ENCODE peak calls at places on chromosomes 4 and X, in five cellular contexts. S is tibial nerve, D is osteocyte, Y is BJ, Z is neural progenitor cell. P is an unnamed sample.

GRCh38 chr4:78622253-78622979 is 70.8 kb downstream of the ANXA3 start:
- DNase-seq in S (no peak), D (no peak), Y (no peak), Z (no peak), P (no peak)

GRCh38 chrX:119041175-119041574 is 31.6 kb upstream of the CT47C1 start:
- DNase-seq in S (peak; percentile 13), D (no peak), Y (peak; percentile 24), Z (no peak), P (no peak)

GRCh38 chrX:45003080-45003479 is 130.1 kb downstream of the KDM6A start:
- DNase-seq in S (no peak), D (no peak), Y (no peak), Z (no peak), P (no peak)

GRCh38 chrX:115900425-115900824 is 270.1 kb upstream of the AGTR2 start:
- DNase-seq in S (no peak), D (peak; percentile 57), Y (no peak), Z (no peak), P (no peak)

GRCh38 chrX:32933548-32933947 is 277.8 kb downstream of the DMD start:
- DNase-seq in S (no peak), D (no peak), Y (no peak), Z (no peak), P (no peak)

GRCh38 chrX:111129949-111130348 is 34.0 kb downstream of the PAK3 start:
- DNase-seq in S (no peak), D (no peak), Y (no peak), Z (no peak), P (peak; percentile 2)

GRCh38 chr4:122914292-122914904 is 8.0 kb downstream of the NUDT6 start:
- DNase-seq in S (no peak), D (no peak), Y (no peak), Z (no peak), P (no peak)

GRCh38 chr4:3756343-3757059 is 9.7 kb upstream of the ADRA2C start:
- DNase-seq in S (no peak), D (no peak), Y (no peak), Z (no peak), P (no peak)

GRCh38 chr4:173505924-173506779 is 23.9 kb downstream of the HAND2 start:
- DNase-seq in S (no peak), D (peak; percentile 80), Y (no peak), Z (peak; percentile 81), P (peak; percentile 74)

GRCh38 chrX:134484039-134484438 is 24.1 kb downstream of the HPRT1 start:
- DNase-seq in S (no peak), D (no peak), Y (peak; percentile 26), Z (peak; percentile 26), P (no peak)

GRCh38 chrX:129932792-129933321 is 26.9 kb downstream of the UTP14A start:
- DNase-seq in S (no peak), D (no peak), Y (no peak), Z (peak; percentile 62), P (no peak)

GRCh38 chrX:130097507-130098201 is 12.6 kb downstream of the ELF4 start:
- DNase-seq in S (no peak), D (no peak), Y (no peak), Z (no peak), P (peak; percentile 23)

GRCh38 chr4:170008376-170008775 is 17.8 kb downstream of the MFAP3L start:
- DNase-seq in S (no peak), D (no peak), Y (no peak), Z (no peak), P (no peak)

GRCh38 chrX:12971282-12972003 is 3.5 kb upstream of the TMSB4X start:
- DNase-seq in S (no peak), D (no peak), Y (no peak), Z (no peak), P (peak; percentile 59)

GRCh38 chrX:150643271-150643670 is 49.9 kb upstream of the MTMR1 start:
- DNase-seq in S (no peak), D (no peak), Y (no peak), Z (no peak), P (no peak)

GRCh38 chr4:112947616-112948015 is 101.8 kb upstream of the ANK2 start:
- DNase-seq in S (no peak), D (no peak), Y (no peak), Z (no peak), P (no peak)

GRCh38 chr4:6909970-6910339 is 329 bp downstream of the TBC1D14 start:
- DNase-seq in S (no peak), D (no peak), Y (no peak), Z (peak; percentile 75), P (peak; percentile 57)

GRCh38 chr4:37742149-37742548 is 56.0 kb upstream of the RELL1 start:
- DNase-seq in S (no peak), D (no peak), Y (no peak), Z (no peak), P (no peak)

GRCh38 chr4:2938906-2939305 is 24.3 kb downstream of the NOP14 start:
- DNase-seq in S (no peak), D (no peak), Y (no peak), Z (no peak), P (no peak)

GRCh38 chr4:68748181-68748981 is 67.4 kb upstream of the UGT2B10 start:
- DNase-seq in S (no peak), D (no peak), Y (no peak), Z (no peak), P (no peak)

GRCh38 chrX:314781-315595 is 3.6 kb downstream of the GTPBP6 start:
- DNase-seq in S (no peak), D (no peak), Y (no peak), Z (no peak), P (no peak)

GRCh38 chrX:123993326-123993725 is 31.8 kb downstream of the STAG2 start:
- DNase-seq in S (no peak), D (no peak), Y (peak; percentile 29), Z (no peak), P (no peak)

GRCh38 chrX:150848914-150849365 is 49.5 kb downstream of the CD99L2 start:
- DNase-seq in S (no peak), D (no peak), Y (no peak), Z (no peak), P (peak; percentile 11)

DNA sequence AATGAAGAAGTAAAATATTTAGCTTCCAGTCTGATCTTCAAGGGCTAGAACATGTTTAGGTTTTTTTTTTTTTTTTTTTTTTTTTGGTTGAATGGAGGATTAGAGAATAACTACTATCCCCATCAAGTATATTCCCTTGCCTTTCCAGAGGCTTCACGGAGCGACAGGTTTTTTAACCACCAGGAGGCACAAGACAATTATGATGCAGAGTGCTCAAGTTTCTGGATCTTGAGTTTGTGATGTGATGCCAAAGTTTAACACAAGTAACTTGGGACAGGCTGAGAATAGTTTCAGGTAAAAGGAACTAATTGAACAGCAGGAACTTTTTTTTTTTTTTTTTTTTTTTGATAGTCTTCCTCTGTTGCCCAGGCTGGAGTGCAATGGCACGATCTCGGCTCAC is 30.3 kb downstream of the CCNI start:
- DNase-seq in S (no peak), D (no peak), Y (no peak), Z (peak; percentile 50), P (no peak)
- TF ChIP-seq CTCF in S (no peak), D (peak; percentile 39), Y (peak; percentile 35), Z (peak; percentile 51), P (no peak)

DNA sequence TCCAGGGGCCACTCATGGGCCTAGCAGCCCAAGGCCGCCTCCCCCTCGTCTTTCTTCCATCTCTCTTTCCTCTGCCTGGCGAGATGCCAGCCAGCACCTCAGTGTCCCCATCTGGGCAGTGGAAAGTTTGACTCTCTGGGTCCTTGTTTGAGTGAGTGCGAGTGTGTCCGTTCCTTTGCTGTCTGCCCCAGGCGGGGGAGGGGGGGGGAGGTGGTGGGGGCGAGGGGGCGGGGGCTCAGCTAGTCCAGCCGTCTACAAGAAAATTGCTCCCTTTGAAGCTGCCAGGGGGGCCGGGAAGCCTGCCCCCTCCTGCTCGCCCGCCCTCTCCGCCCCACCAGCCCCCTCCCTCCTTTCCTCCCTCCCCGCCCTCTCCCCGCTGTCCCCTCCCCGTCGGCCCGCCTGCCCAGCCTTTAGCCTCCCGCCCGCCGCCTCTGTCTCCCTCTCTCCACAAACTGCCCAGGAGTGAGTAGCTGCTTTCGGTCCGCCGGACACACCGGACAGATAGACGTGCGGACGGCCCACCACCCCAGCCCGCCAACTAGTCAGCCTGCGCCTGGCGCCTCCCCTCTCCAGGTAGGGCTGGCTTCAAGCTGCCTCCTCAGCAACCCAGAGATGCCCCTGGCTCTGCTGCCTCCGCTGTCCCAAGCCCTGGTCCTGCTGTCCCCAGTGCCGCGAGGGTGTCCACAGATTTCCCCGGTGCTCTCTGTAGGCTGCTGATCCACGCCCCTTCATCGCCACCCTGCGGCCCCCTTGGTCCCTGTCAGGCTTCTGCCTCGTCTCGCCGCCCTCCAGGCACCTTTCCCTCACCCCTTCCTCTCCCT is at the start of gene BGN:
- DNase-seq in S (no peak), D (no peak), Y (no peak), Z (peak; percentile 69), P (peak; percentile 20)
- TF ChIP-seq CTCF in S (no peak), D (peak; percentile 59), Y (peak; percentile 46), Z (peak; percentile 40), P (no peak)

DNA sequence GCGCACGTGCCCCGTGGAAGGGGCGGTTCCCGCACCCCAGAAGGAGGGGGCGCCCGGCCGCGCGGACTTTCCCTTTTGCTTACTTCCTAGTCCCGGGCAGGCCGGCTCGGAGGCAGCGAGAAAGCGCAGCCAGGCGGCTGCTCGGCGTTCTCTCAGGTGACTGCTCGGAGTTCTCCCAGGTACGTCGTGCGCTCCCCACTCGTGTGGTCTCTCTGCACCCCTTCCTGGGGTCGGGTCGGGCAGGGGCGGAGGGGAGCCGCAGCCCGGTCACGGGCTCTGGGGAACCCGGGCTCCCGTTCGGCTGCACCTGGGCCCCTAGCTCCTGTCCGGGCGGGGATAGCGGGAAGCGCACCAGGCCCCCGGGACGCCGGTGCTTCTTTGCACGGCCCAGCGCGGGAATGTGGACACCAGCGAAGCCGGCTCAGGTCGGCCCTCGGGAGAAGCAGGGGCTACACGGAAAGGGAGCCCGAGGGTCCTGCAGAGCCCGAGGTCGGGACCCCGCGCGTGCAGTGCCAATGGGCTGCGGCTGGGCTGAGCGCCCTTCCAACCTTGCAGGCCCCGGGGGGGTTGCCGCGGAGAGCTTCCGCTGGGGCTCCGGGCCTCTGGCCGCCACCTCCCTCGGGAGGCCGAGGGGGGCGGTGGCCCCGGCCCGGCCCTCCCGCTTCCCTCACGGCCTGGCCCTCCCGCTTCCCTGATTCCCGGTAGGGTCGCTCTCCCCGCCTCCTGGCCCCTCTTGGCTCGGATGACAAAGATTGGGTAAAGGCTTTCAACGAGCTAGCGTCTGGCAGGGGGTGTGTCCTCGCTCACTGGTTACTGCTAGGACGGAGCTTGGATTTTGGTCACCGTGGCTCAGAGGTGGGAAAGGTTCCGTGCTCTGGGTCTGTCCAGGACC is at the start of gene TLR2:
- DNase-seq in S (peak; percentile 46), D (no peak), Y (no peak), Z (peak; percentile 78), P (peak; percentile 74)
- TF ChIP-seq CTCF in S (no peak), D (no peak), Y (no peak), Z (no peak), P (no peak)

GRCh38 chrX:142884853-142885252 is 140.9 kb upstream of the SPANXN4 start:
- DNase-seq in S (no peak), D (no peak), Y (no peak), Z (no peak), P (no peak)
- TF ChIP-seq CTCF in S (no peak), D (no peak), Y (no peak), Z (no peak), P (no peak)

GRCh38 chrX:103688949-103689348 is 2.5 kb upstream of the MORF4L2 start:
- DNase-seq in S (no peak), D (no peak), Y (no peak), Z (peak; percentile 61), P (no peak)
- TF ChIP-seq CTCF in S (peak; percentile 51), D (peak; percentile 68), Y (peak; percentile 54), Z (peak; percentile 81), P (peak; percentile 47)

GRCh38 chr4:119490335-119490734 is 138.3 kb downstream of the PDE5A start:
- DNase-seq in S (no peak), D (no peak), Y (no peak), Z (peak; percentile 28), P (no peak)
- TF ChIP-seq CTCF in S (no peak), D (peak; percentile 48), Y (peak; percentile 39), Z (peak; percentile 36), P (no peak)